ENCODE peak calls at places on chromosomes 5 and 9, in six cellular contexts. One of them, this sample, is unnamed.
A peak's percentile ranks its signal among the peaks of the same experiment; 100 is the strongest.

GRCh38 chr9:78363221-78363620 is 66.3 kb downstream of the PSAT1 start:
- DNase-seq in GM12865: no peak
- DNase-seq in thyroid gland: no peak
- DNase-seq in endodermal cell: no peak
- DNase-seq in H9: no peak
- DNase-seq in uterus: no peak
- DNase-seq in this sample: no peak

GRCh38 chr5:135606431-135606830 is 27.6 kb upstream of the CXCL14 start:
- DNase-seq in GM12865: no peak
- DNase-seq in thyroid gland: no peak
- DNase-seq in endodermal cell: peak; percentile 22
- DNase-seq in H9: no peak
- DNase-seq in uterus: no peak
- DNase-seq in this sample: no peak

GRCh38 chr9:129868571-129869486 is 33.6 kb downstream of the USP20 start:
- DNase-seq in GM12865: no peak
- DNase-seq in thyroid gland: no peak
- DNase-seq in endodermal cell: no peak
- DNase-seq in H9: peak; percentile 33
- DNase-seq in uterus: no peak
- DNase-seq in this sample: peak; percentile 85

GRCh38 chr5:42962139-42962538 is 78.0 kb downstream of the ANXA2R start:
- DNase-seq in GM12865: no peak
- DNase-seq in thyroid gland: no peak
- DNase-seq in endodermal cell: no peak
- DNase-seq in H9: no peak
- DNase-seq in uterus: no peak
- DNase-seq in this sample: no peak

GRCh38 chr5:15533124-15533893 is 33.3 kb downstream of the FBXL7 start:
- DNase-seq in GM12865: no peak
- DNase-seq in thyroid gland: no peak
- DNase-seq in endodermal cell: no peak
- DNase-seq in H9: no peak
- DNase-seq in uterus: no peak
- DNase-seq in this sample: no peak

GRCh38 chr9:99264070-99264469 is 42.0 kb downstream of the SEC61B start:
- DNase-seq in GM12865: peak; percentile 30
- DNase-seq in thyroid gland: no peak
- DNase-seq in endodermal cell: peak; percentile 81
- DNase-seq in H9: peak; percentile 44
- DNase-seq in uterus: no peak
- DNase-seq in this sample: no peak

GRCh38 chr5:103411721-103412120 is 150.9 kb downstream of the NUDT12 start:
- DNase-seq in GM12865: no peak
- DNase-seq in thyroid gland: no peak
- DNase-seq in endodermal cell: no peak
- DNase-seq in H9: no peak
- DNase-seq in uterus: no peak
- DNase-seq in this sample: no peak

GRCh38 chr9:77817590-77818311 is 169.6 kb upstream of the GNA14 start:
- DNase-seq in GM12865: peak; percentile 53
- DNase-seq in thyroid gland: no peak
- DNase-seq in endodermal cell: no peak
- DNase-seq in H9: no peak
- DNase-seq in uterus: no peak
- DNase-seq in this sample: no peak

GRCh38 chr9:4290427-4290837 is 9.4 kb downstream of the GLIS3 start:
- DNase-seq in GM12865: no peak
- DNase-seq in thyroid gland: peak; percentile 18
- DNase-seq in endodermal cell: no peak
- DNase-seq in H9: no peak
- DNase-seq in uterus: no peak
- DNase-seq in this sample: no peak

GRCh38 chr5:80346055-80346454 is 26.3 kb downstream of the SPZ1 start:
- DNase-seq in GM12865: peak; percentile 51
- DNase-seq in thyroid gland: peak; percentile 43
- DNase-seq in endodermal cell: peak; percentile 79
- DNase-seq in H9: peak; percentile 63
- DNase-seq in uterus: no peak
- DNase-seq in this sample: no peak

GRCh38 chr9:37061763-37062162 is 27.7 kb upstream of the PAX5 start:
- DNase-seq in GM12865: no peak
- DNase-seq in thyroid gland: no peak
- DNase-seq in endodermal cell: no peak
- DNase-seq in H9: no peak
- DNase-seq in uterus: no peak
- DNase-seq in this sample: no peak

GRCh38 chr5:172800088-172800551 is 29.1 kb upstream of the DUSP1 start:
- DNase-seq in GM12865: no peak
- DNase-seq in thyroid gland: peak; percentile 20
- DNase-seq in endodermal cell: peak; percentile 37
- DNase-seq in H9: no peak
- DNase-seq in uterus: peak; percentile 64
- DNase-seq in this sample: no peak

GRCh38 chr5:163569284-163569683 is 63.9 kb downstream of the MAT2B start:
- DNase-seq in GM12865: no peak
- DNase-seq in thyroid gland: no peak
- DNase-seq in endodermal cell: no peak
- DNase-seq in H9: no peak
- DNase-seq in uterus: no peak
- DNase-seq in this sample: no peak

GRCh38 chr9:125370786-125371185 is 109.2 kb downstream of the GAPVD1 start:
- DNase-seq in GM12865: no peak
- DNase-seq in thyroid gland: no peak
- DNase-seq in endodermal cell: no peak
- DNase-seq in H9: no peak
- DNase-seq in uterus: no peak
- DNase-seq in this sample: no peak

GRCh38 chr5:159449925-159450324 is 119.6 kb upstream of the IL12B start:
- DNase-seq in GM12865: no peak
- DNase-seq in thyroid gland: no peak
- DNase-seq in endodermal cell: no peak
- DNase-seq in H9: no peak
- DNase-seq in uterus: no peak
- DNase-seq in this sample: no peak

GRCh38 chr5:108433600-108433999 is 51.7 kb upstream of the FBXL17 start:
- DNase-seq in GM12865: no peak
- DNase-seq in thyroid gland: no peak
- DNase-seq in endodermal cell: no peak
- DNase-seq in H9: no peak
- DNase-seq in uterus: no peak
- DNase-seq in this sample: no peak

GRCh38 chr9:72315089-72315509 is 49.9 kb downstream of the ZFAND5 start:
- DNase-seq in GM12865: peak; percentile 14
- DNase-seq in thyroid gland: peak; percentile 90
- DNase-seq in endodermal cell: peak; percentile 60
- DNase-seq in H9: peak; percentile 27
- DNase-seq in uterus: peak; percentile 64
- DNase-seq in this sample: no peak

GRCh38 chr5:68110264-68110663 is 105.3 kb upstream of the PIK3R1 start:
- DNase-seq in GM12865: no peak
- DNase-seq in thyroid gland: no peak
- DNase-seq in endodermal cell: no peak
- DNase-seq in H9: no peak
- DNase-seq in uterus: no peak
- DNase-seq in this sample: no peak

GRCh38 chr5:65141487-65141886 is 340.2 kb downstream of the ADAMTS6 start:
- DNase-seq in GM12865: no peak
- DNase-seq in thyroid gland: no peak
- DNase-seq in endodermal cell: no peak
- DNase-seq in H9: no peak
- DNase-seq in uterus: no peak
- DNase-seq in this sample: no peak

GRCh38 chr5:11251242-11251641 is 490.2 kb upstream of the DAP start:
- DNase-seq in GM12865: no peak
- DNase-seq in thyroid gland: no peak
- DNase-seq in endodermal cell: no peak
- DNase-seq in H9: no peak
- DNase-seq in uterus: no peak
- DNase-seq in this sample: no peak

GRCh38 chr9:105608685-105609598 is 51.0 kb downstream of the FKTN start:
- DNase-seq in GM12865: peak; percentile 57
- DNase-seq in thyroid gland: no peak
- DNase-seq in endodermal cell: peak; percentile 41
- DNase-seq in H9: no peak
- DNase-seq in uterus: no peak
- DNase-seq in this sample: no peak

GRCh38 chr5:127359502-127359901 is 68.9 kb downstream of the MEGF10 start:
- DNase-seq in GM12865: no peak
- DNase-seq in thyroid gland: no peak
- DNase-seq in endodermal cell: no peak
- DNase-seq in H9: no peak
- DNase-seq in uterus: no peak
- DNase-seq in this sample: no peak

GRCh38 chr9:114906922-114907571 is 23.3 kb downstream of the TNFSF8 start:
- DNase-seq in GM12865: peak; percentile 42
- DNase-seq in thyroid gland: no peak
- DNase-seq in endodermal cell: peak; percentile 93
- DNase-seq in H9: peak; percentile 87
- DNase-seq in uterus: no peak
- DNase-seq in this sample: no peak

GRCh38 chr5:83839788-83840187 is 119.1 kb upstream of the HAPLN1 start:
- DNase-seq in GM12865: no peak
- DNase-seq in thyroid gland: no peak
- DNase-seq in endodermal cell: no peak
- DNase-seq in H9: no peak
- DNase-seq in uterus: no peak
- DNase-seq in this sample: no peak

GRCh38 chr9:105313238-105313637 is 68.8 kb downstream of the SLC44A1 start:
- DNase-seq in GM12865: peak; percentile 57
- DNase-seq in thyroid gland: no peak
- DNase-seq in endodermal cell: no peak
- DNase-seq in H9: no peak
- DNase-seq in uterus: no peak
- DNase-seq in this sample: no peak

GRCh38 chr5:95959051-95959963 is 2.3 kb downstream of the ELL2 start:
- DNase-seq in GM12865: peak; percentile 42
- DNase-seq in thyroid gland: no peak
- DNase-seq in endodermal cell: peak; percentile 78
- DNase-seq in H9: peak; percentile 46
- DNase-seq in uterus: no peak
- DNase-seq in this sample: no peak

GRCh38 chr5:1910861-1911772 is 28.4 kb upstream of the IRX4 start:
- DNase-seq in GM12865: no peak
- DNase-seq in thyroid gland: no peak
- DNase-seq in endodermal cell: no peak
- DNase-seq in H9: no peak
- DNase-seq in uterus: no peak
- DNase-seq in this sample: no peak

GRCh38 chr5:115387816-115388215 is 91.4 kb upstream of the CCDC112 start:
- DNase-seq in GM12865: no peak
- DNase-seq in thyroid gland: no peak
- DNase-seq in endodermal cell: no peak
- DNase-seq in H9: no peak
- DNase-seq in uterus: no peak
- DNase-seq in this sample: no peak
- TF ChIP-seq CTCF in GM12865: no peak
- TF ChIP-seq CTCF in thyroid gland: no peak
- TF ChIP-seq CTCF in endodermal cell: no peak
- TF ChIP-seq CTCF in H9: no peak
- TF ChIP-seq CTCF in uterus: no peak
- TF ChIP-seq CTCF in this sample: no peak

GRCh38 chr5:110956280-110956912 is 115.1 kb upstream of the TSLP start:
- DNase-seq in GM12865: no peak
- DNase-seq in thyroid gland: no peak
- DNase-seq in endodermal cell: peak; percentile 63
- DNase-seq in H9: peak; percentile 58
- DNase-seq in uterus: no peak
- DNase-seq in this sample: no peak
- TF ChIP-seq CTCF in GM12865: no peak
- TF ChIP-seq CTCF in thyroid gland: no peak
- TF ChIP-seq CTCF in endodermal cell: no peak
- TF ChIP-seq CTCF in H9: no peak
- TF ChIP-seq CTCF in uterus: no peak
- TF ChIP-seq CTCF in this sample: no peak

GRCh38 chr9:100472725-100473261 is at the start of gene TMEFF1:
- DNase-seq in GM12865: peak; percentile 17
- DNase-seq in thyroid gland: peak; percentile 72
- DNase-seq in endodermal cell: peak; percentile 94
- DNase-seq in H9: peak; percentile 88
- DNase-seq in uterus: no peak
- DNase-seq in this sample: no peak
- TF ChIP-seq CTCF in GM12865: no peak
- TF ChIP-seq CTCF in thyroid gland: no peak
- TF ChIP-seq CTCF in endodermal cell: peak; percentile 59
- TF ChIP-seq CTCF in H9: peak; percentile 27
- TF ChIP-seq CTCF in uterus: peak; percentile 21
- TF ChIP-seq CTCF in this sample: no peak

GRCh38 chr5:10059611-10060379 is 189.9 kb downstream of the ATPSCKMT start:
- DNase-seq in GM12865: no peak
- DNase-seq in thyroid gland: no peak
- DNase-seq in endodermal cell: no peak
- DNase-seq in H9: no peak
- DNase-seq in uterus: no peak
- DNase-seq in this sample: no peak
- TF ChIP-seq CTCF in GM12865: no peak
- TF ChIP-seq CTCF in thyroid gland: no peak
- TF ChIP-seq CTCF in endodermal cell: no peak
- TF ChIP-seq CTCF in H9: no peak
- TF ChIP-seq CTCF in uterus: no peak
- TF ChIP-seq CTCF in this sample: no peak

GRCh38 chr9:6689893-6690634 is 44.5 kb upstream of the GLDC start:
- DNase-seq in GM12865: peak; percentile 74
- DNase-seq in thyroid gland: no peak
- DNase-seq in endodermal cell: no peak
- DNase-seq in H9: no peak
- DNase-seq in uterus: no peak
- DNase-seq in this sample: no peak

GRCh38 chr9:6681147-6681956 is 35.8 kb upstream of the GLDC start:
- DNase-seq in GM12865: peak; percentile 99
- DNase-seq in thyroid gland: peak; percentile 97
- DNase-seq in endodermal cell: peak; percentile 98
- DNase-seq in H9: peak; percentile 98
- DNase-seq in uterus: peak; percentile 95
- DNase-seq in this sample: peak; percentile 79

GRCh38 chr9:6687180-6687579 is 41.7 kb upstream of the GLDC start:
- DNase-seq in GM12865: no peak
- DNase-seq in thyroid gland: no peak
- DNase-seq in endodermal cell: no peak
- DNase-seq in H9: no peak
- DNase-seq in uterus: no peak
- DNase-seq in this sample: no peak

GRCh38 chr9:6681957-6682501 is 36.5 kb upstream of the GLDC start:
- DNase-seq in GM12865: no peak
- DNase-seq in thyroid gland: no peak
- DNase-seq in endodermal cell: no peak
- DNase-seq in H9: no peak
- DNase-seq in uterus: no peak
- DNase-seq in this sample: no peak

GRCh38 chr9:6686396-6686795 is 40.9 kb upstream of the GLDC start:
- DNase-seq in GM12865: peak; percentile 64
- DNase-seq in thyroid gland: no peak
- DNase-seq in endodermal cell: no peak
- DNase-seq in H9: no peak
- DNase-seq in uterus: no peak
- DNase-seq in this sample: no peak
- TF ChIP-seq CTCF in GM12865: peak; percentile 29
- TF ChIP-seq CTCF in thyroid gland: no peak
- TF ChIP-seq CTCF in endodermal cell: peak; percentile 31
- TF ChIP-seq CTCF in H9: no peak
- TF ChIP-seq CTCF in uterus: no peak
- TF ChIP-seq CTCF in this sample: no peak

This sample was measured in natural killer cell.